ENCODE peak calls at places on chromosomes 16 and 17, in four cellular contexts. F, Q, K and J are unnamed samples.

GRCh38 chr16:48498761-48499600 is 111.0 kb downstream of the N4BP1 start:
- DNase-seq in F (peak), Q (no peak), K (peak), J (no peak)

GRCh38 chr16:24255446-24256352 is at the start of gene CACNG3:
- DNase-seq in F (peak), Q (peak), K (peak), J (peak)

GRCh38 chr16:3348547-3349167 is 7.0 kb upstream of the OR2C1 start:
- DNase-seq in F (no peak), Q (no peak), K (no peak), J (no peak)

GRCh38 chr17:63356275-63356905 is 89.7 kb downstream of the CYB561 start:
- DNase-seq in F (no peak), Q (no peak), K (peak), J (no peak)

GRCh38 chr17:39919087-39919683 is 750 bp upstream of the GSDMB start:
- DNase-seq in F (no peak), Q (peak), K (no peak), J (no peak)

GRCh38 chr17:41140360-41141132 is at the start of gene KRTAP4-6:
- DNase-seq in F (peak), Q (peak), K (peak), J (no peak)

GRCh38 chr17:80095844-80096475 is 5.4 kb upstream of the GAA start:
- DNase-seq in F (no peak), Q (no peak), K (no peak), J (no peak)

GRCh38 chr17:49556183-49556943 is 19.3 kb upstream of the NXPH3 start:
- DNase-seq in F (peak), Q (peak), K (peak), J (peak)

GRCh38 chr17:41552455-41552854 is 19.4 kb downstream of the KRT9 start:
- DNase-seq in F (no peak), Q (no peak), K (no peak), J (no peak)

GRCh38 chr17:28551421-28552186 is 820 bp downstream of the UNC119 start:
- DNase-seq in F (no peak), Q (no peak), K (no peak), J (no peak)

GRCh38 chr17:77556408-77557068 is 402.0 kb upstream of the TNRC6C start:
- DNase-seq in F (no peak), Q (no peak), K (no peak), J (no peak)

GRCh38 chr16:82776466-82777146 is 149.8 kb downstream of the CDH13 start:
- DNase-seq in F (no peak), Q (no peak), K (no peak), J (no peak)

GRCh38 chr16:8631373-8631772 is 9.9 kb downstream of the METTL22 start:
- DNase-seq in F (no peak), Q (no peak), K (no peak), J (no peak)

GRCh38 chr17:35087731-35088646 is 24.5 kb upstream of the RFFL start:
- DNase-seq in F (no peak), Q (no peak), K (peak), J (no peak)

GRCh38 chr17:22461460-22462145 is 769.3 kb downstream of the KCNJ18 start:
- DNase-seq in F (no peak), Q (no peak), K (no peak), J (no peak)

GRCh38 chr16:10964039-10964890 is 19.9 kb downstream of the CLEC16A start:
- DNase-seq in F (peak), Q (peak), K (peak), J (peak)

GRCh38 chr17:64779344-64780095 is 117.4 kb upstream of the SMURF2 start:
- DNase-seq in F (peak), Q (peak), K (no peak), J (no peak)

GRCh38 chr17:28334176-28334575 is 1.1 kb downstream of the IFT20 start:
- DNase-seq in F (no peak), Q (no peak), K (peak), J (no peak)

GRCh38 chr17:78706271-78706915 is 75.7 kb downstream of the CYTH1 start:
- DNase-seq in F (no peak), Q (peak), K (peak), J (no peak)
- H3K4me3 ChIP-seq in F (no peak), Q (no peak), K (no peak), J (no peak)

DNA sequence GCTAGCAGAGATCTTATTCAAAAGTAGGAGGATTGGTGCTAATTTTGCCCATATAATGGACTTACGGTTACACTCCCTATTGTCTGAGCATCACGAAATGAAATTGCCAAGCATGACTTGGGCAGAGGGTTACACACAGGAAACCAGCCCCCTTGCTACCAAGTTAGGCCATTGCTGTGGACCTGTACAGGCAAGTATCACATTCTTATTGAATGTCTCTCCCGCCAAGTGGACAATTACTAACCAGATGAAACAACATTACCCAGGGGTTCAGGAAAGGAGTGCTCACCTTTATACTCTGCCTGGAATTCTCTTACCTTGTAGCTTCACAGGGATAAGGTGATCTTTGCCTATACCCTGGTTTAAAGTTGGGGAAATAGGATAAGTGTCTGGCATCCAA is 70.6 kb upstream of the TOX3 start:
- DNase-seq in F (no peak), Q (no peak), K (no peak), J (no peak)
- H3K23ac ChIP-seq in F (no peak), Q (no peak), K (no peak), J (no peak)

GRCh38 chr17:13346996-13347762 is 254.6 kb downstream of the HS3ST3A1 start:
- DNase-seq in F (peak), Q (peak), K (peak), J (no peak)
- H3K9ac ChIP-seq in F (no peak), Q (no peak), K (no peak), J (no peak)

DNA sequence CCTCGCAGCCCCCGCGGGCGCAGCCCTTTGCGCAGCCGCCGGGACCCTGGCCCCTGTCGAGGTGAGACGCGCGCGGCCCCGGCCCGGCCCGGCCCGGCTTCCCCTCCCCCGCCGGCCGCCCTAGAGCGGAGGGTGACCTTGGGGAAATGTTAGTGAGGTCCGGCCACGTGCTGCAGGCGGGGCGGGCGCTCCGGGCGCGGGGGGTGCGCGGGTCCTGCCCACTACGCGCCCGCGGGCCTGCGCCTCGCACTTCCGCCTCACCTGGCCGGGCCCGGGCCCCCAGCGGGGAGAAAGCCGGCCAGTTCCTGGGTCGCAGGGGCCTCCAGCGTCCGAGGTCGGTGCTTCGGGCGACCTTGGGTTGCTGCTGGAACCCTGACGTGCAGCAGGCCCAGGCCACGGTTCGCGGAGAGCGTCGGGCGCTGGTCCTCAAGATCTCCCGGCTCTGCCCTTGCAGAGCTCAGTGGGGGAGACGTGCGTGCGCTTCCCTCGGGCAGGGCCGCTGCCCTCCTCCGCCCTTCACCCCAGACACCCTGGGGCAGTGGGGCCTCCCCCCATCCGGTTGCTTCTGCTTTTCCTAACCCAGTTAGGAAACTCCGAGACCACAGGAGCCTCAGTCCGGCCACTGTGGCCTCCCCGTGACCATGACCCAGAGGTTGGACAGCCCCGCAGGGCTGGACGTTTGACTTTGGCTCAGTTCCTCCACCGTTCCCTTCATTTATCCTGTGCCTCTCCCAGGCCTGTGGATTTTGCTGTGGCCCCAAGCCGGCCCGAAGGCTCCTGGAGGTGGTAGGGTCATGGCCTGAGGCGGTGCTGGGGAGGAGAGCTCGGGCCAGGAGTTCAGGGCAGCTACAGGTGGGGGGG is 791 bp downstream of the MCRIP2 start:
- DNase-seq in F (peak), Q (peak), K (no peak), J (no peak)
- H3K4me3 ChIP-seq in F (peak), Q (peak), K (peak), J (peak)

DNA sequence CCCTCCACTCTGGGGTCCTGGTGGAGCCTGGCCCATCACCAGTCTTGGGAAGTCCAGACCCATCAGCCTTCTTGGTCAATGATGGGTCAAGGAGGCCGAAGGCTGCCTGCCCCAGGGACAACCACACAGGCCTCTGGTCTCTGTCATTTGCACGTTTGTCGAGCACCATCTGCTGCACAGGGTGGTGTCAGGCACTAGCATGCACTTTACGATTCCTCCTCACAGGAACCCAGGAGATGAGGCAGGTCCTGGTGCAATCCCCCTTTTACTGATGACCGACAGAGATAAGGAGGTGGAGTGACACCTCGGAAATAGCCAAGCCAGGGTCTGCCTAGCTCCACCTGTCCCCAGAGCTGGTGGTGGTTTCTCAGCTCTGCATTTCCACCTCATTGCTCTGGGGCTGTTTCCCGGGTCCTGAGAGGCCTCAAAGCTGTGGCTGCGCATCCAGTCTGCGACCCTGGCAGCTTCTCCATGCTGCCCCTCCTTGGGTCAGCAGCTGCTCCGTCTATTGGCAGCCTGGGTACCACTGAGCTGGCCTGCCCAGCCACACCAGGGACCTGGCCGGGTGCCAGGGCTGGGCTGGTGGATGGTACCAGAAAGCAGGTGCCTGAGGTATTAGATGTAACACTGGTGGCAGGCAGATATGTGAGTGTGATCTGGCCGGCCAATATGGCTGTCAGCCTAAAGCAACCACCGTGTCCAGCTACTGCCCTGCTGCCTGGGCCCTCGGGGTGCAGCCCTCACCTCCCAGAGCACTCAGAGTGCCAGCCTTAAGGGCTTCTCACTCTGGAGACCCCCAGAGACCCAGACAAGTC is 10.0 kb downstream of the MMP15 start:
- DNase-seq in F (no peak), Q (no peak), K (no peak), J (no peak)
- H3K23ac ChIP-seq in F (no peak), Q (no peak), K (no peak), J (peak)

GRCh38 chr16:31404353-31405064 is 11.4 kb downstream of the ITGAD start:
- DNase-seq in F (no peak), Q (no peak), K (no peak), J (no peak)
- H3K9ac ChIP-seq in F (no peak), Q (no peak), K (no peak), J (no peak)

DNA sequence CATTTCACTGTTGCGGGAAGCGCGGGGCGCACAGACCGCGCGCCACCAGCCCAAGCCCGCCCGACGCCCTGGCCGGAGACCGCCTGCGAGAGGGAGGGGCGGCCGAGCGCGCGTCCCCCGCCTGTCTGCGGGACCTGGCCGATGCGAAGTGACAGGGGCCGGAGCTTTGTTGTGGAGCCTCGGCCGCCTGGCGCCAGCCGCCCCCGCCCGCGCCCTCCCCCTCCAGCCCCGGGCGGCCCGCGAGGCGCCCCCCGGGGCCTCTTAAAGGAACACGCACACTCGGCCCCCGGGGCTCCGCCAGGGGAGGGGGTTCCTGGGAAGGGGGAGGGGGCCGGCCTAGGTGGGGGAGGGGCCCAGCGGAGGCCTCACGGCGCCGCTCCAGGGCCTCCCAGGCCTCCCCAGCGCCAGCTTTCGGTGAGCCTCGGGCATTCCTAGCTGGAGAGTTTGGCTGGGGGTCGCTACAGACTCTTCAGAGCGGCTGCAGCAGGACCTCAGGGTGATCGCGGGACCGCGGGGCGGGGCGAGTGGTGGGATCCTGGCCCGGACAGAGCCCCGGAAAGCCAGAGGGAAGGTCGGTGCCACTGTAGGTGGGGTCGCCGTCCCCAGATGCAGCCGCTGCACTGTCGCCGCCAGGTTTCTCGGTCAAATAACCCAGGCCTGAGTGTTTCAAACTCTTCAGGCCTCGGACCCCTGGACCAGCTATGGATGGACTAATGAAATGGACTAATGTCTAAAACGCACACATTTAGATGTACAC is 2.4 kb upstream of the TBX2 start:
- DNase-seq in F (peak), Q (no peak), K (peak), J (no peak)
- H3K4me3 ChIP-seq in F (no peak), Q (no peak), K (peak), J (peak)

GRCh38 chr17:72970246-72970645 is 122.2 kb downstream of the SLC39A11 start:
- DNase-seq in F (no peak), Q (no peak), K (no peak), J (no peak)
- H3K23ac ChIP-seq in F (no peak), Q (no peak), K (no peak), J (no peak)

GRCh38 chr16:55155815-55156214 is 168.2 kb upstream of the IRX6 start:
- DNase-seq in F (peak), Q (no peak), K (no peak), J (no peak)

GRCh38 chr16:55152875-55153390 is 171.1 kb upstream of the IRX6 start:
- DNase-seq in F (no peak), Q (no peak), K (no peak), J (no peak)

GRCh38 chr16:55154956-55155355 is 169.0 kb upstream of the IRX6 start:
- DNase-seq in F (no peak), Q (no peak), K (no peak), J (no peak)

GRCh38 chr16:55151901-55152300 is 172.1 kb upstream of the IRX6 start:
- DNase-seq in F (no peak), Q (no peak), K (no peak), J (no peak)

DNA sequence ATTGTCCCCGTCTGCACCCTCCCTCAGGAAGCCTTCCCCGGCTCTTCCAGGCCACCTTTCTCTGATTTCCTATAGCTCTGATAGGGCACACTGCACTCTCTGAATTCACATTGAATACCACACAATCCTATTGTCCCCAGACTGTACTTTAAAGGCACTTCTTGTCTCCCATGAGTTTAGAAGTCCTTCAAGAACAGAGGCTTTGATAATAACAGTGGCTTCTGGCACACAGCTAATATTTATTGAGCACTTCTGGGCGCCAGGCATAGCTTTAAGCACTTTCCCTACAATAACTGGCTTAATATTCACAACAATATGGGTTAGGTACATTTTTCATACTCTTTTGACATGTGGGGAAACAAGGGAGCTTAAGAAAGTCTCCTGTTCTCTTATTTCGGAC is 169.7 kb upstream of the IRX6 start:
- DNase-seq in F (no peak), Q (no peak), K (no peak), J (no peak)
- H3K9ac ChIP-seq in F (no peak), Q (no peak), K (no peak), J (no peak)

GRCh38 chr17:6713918-6714271 is 726 bp upstream of the SLC13A5 start:
- DNase-seq in F (peak), Q (no peak), K (no peak), J (peak)
- H3K4me3 ChIP-seq in F (peak), Q (peak), K (no peak), J (peak)